ENCODE peak calls at places on chromosome 3, in five cellular contexts. W is cardiac fibroblast; Q is stimulated activated CD4-positive, alpha-beta T cell treated with anti-CD3 and anti-CD28 coated beads, Interleukin-1b, Interleukin-23, amount 100 ng/mL, for 24 hours; V is activated naive CD4-positive, alpha-beta T cell treated with anti-CD3 and anti-CD28 coated beads, Interleukin-2, amount 50 U/mL, for 16 hours; S is COR-L47. F is an unnamed sample.

GRCh38 chr3:57184516-57184915 is 15.3 kb downstream of the HESX1 start:
- DNase-seq in V (no peak), S (no peak), Q (no peak), W (no peak), F (no peak)

GRCh38 chr3:146189519-146190173 is 28.7 kb upstream of the PLOD2 start:
- DNase-seq in S (peak), V (peak), W (peak), Q (no peak), F (no peak)

GRCh38 chr3:102053375-102053989 is 204.2 kb downstream of the NFKBIZ start:
- DNase-seq in Q (no peak), W (peak), S (no peak), V (no peak), F (peak)

GRCh38 chr3:46378426-46378942 is 7.7 kb downstream of the CCR5 start:
- DNase-seq in V (peak), S (no peak), W (peak), Q (peak), F (no peak)

GRCh38 chr3:85589145-85589544 is 630.4 kb downstream of the CADM2 start:
- DNase-seq in Q (no peak), W (no peak), V (no peak), S (no peak), F (peak)

GRCh38 chr3:179027326-179027900 is 44.2 kb downstream of the ZMAT3 start:
- DNase-seq in Q (no peak), S (no peak), W (peak), V (peak), F (peak)

GRCh38 chr3:117549716-117550115 is 840.1 kb downstream of the TUSC7 start:
- DNase-seq in Q (no peak), S (no peak), W (no peak), V (no peak), F (no peak)

GRCh38 chr3:28672411-28672810 is 323.8 kb upstream of the AZI2 start:
- DNase-seq in V (no peak), Q (no peak), S (no peak), W (no peak), F (no peak)

GRCh38 chr3:172040976-172041963 is 1.9 kb downstream of the FNDC3B start:
- DNase-seq in W (peak), V (no peak), Q (no peak), S (no peak), F (no peak)

GRCh38 chr3:108931025-108931424 is 22.7 kb downstream of the GUCA1C start:
- DNase-seq in Q (no peak), W (no peak), V (no peak), S (no peak), F (no peak)

GRCh38 chr3:2921903-2922302 is 188.3 kb downstream of the IL5RA start:
- DNase-seq in W (peak), Q (no peak), V (no peak), S (no peak), F (no peak)

GRCh38 chr3:187367561-187368103 is 553 bp upstream of the RTP4 start:
- DNase-seq in Q (no peak), S (no peak), W (no peak), V (peak), F (no peak)

GRCh38 chr3:58464875-58465274 is 27.0 kb upstream of the KCTD6 start:
- DNase-seq in S (no peak), Q (no peak), W (no peak), V (no peak), F (no peak)

F was measured in skeletal muscle cell.